ENCODE peak calls at places on chromosomes 6 and 20, in ten cellular contexts. Y, G, O, R, A, E, L, H, W and K are unnamed samples.

GRCh38 chr6:53326372-53327016 is 22.3 kb downstream of the ELOVL5 start:
- DNase-seq in Y (peak), H (no peak), G (peak), L (peak), E (peak), W (peak), O (peak), A (peak), R (peak), K (no peak)

GRCh38 chr6:137351890-137352289 is 132.7 kb upstream of the IFNGR1 start:
- DNase-seq in O (no peak), A (peak), G (peak), Y (no peak), H (no peak), L (no peak), E (no peak), W (no peak), R (no peak), K (no peak)

GRCh38 chr20:31845300-31845863 is at the start of gene FOXS1:
- DNase-seq in O (no peak), L (peak), G (no peak), W (no peak), R (no peak), A (no peak), Y (peak), H (no peak), E (peak), K (peak)

GRCh38 chr6:111601875-111602274 is 3.8 kb downstream of the TRAF3IP2 start:
- DNase-seq in G (peak), Y (peak), L (no peak), E (no peak), W (no peak), O (peak), R (no peak), H (no peak), A (peak), K (no peak)

GRCh38 chr20:64256282-64256947 is 867 bp downstream of the PCMTD2 start:
- DNase-seq in R (no peak), L (no peak), E (no peak), O (no peak), H (no peak), A (no peak), G (no peak), Y (no peak), W (peak), K (no peak)

GRCh38 chr6:105620878-105621277 is 218.0 kb upstream of the PREP start:
- DNase-seq in Y (peak), L (no peak), G (peak), R (no peak), O (no peak), H (no peak), E (no peak), W (no peak), A (no peak), K (no peak)

GRCh38 chr6:3850451-3851203 is 1.5 kb downstream of the FAM50B start:
- DNase-seq in O (no peak), E (no peak), G (no peak), W (no peak), L (no peak), A (no peak), R (no peak), H (peak), Y (no peak), K (no peak)

GRCh38 chr6:134908906-134909516 is 40.9 kb downstream of the ALDH8A1 start:
- DNase-seq in W (peak), R (peak), Y (peak), A (peak), H (no peak), E (peak), L (peak), G (peak), O (peak), K (no peak)

GRCh38 chr6:134309227-134309626 is 8.7 kb downstream of the SGK1 start:
- DNase-seq in E (no peak), O (no peak), G (no peak), R (no peak), W (no peak), L (no peak), H (no peak), Y (no peak), A (no peak), K (no peak)

GRCh38 chr6:160534050-160534696 is 129.9 kb downstream of the LPA start:
- DNase-seq in H (no peak), W (peak), R (no peak), Y (peak), E (peak), A (peak), G (peak), L (peak), O (no peak), K (peak)

GRCh38 chr6:157459327-157459726 is 78.3 kb downstream of the ZDHHC14 start:
- DNase-seq in R (no peak), L (no peak), Y (no peak), G (no peak), E (no peak), W (no peak), O (no peak), A (no peak), H (no peak), K (no peak)

GRCh38 chr20:9349256-9349655 is 165.1 kb upstream of the LAMP5 start:
- DNase-seq in R (no peak), E (no peak), A (no peak), L (no peak), G (no peak), H (no peak), O (no peak), Y (no peak), W (no peak), K (no peak)

GRCh38 chr6:137313928-137314855 is 95.0 kb upstream of the IFNGR1 start:
- DNase-seq in A (peak), W (peak), G (peak), Y (peak), E (peak), L (peak), H (no peak), R (no peak), O (peak), K (no peak)

GRCh38 chr6:73032586-73032985 is 192.7 kb downstream of the KHDC1L start:
- DNase-seq in E (no peak), H (no peak), A (peak), O (peak), R (no peak), W (peak), G (peak), L (no peak), Y (no peak), K (no peak)

GRCh38 chr6:34143884-34144580 is 1.9 kb downstream of the GRM4 start:
- DNase-seq in Y (no peak), R (no peak), E (no peak), H (peak), G (no peak), L (peak), W (no peak), O (no peak), A (peak), K (no peak)

GRCh38 chr20:20755227-20755626 is 42.8 kb upstream of the RALGAPA2 start:
- DNase-seq in G (no peak), R (no peak), H (no peak), L (no peak), Y (no peak), E (no peak), O (no peak), A (no peak), W (no peak), K (no peak)

GRCh38 chr6:36769161-36769675 is 70.0 kb downstream of the CPNE5 start:
- DNase-seq in E (no peak), Y (peak), G (no peak), H (peak), O (peak), W (no peak), A (peak), R (no peak), L (no peak), K (no peak)

GRCh38 chr20:62925420-62926228 is 681 bp downstream of the DIDO1 start:
- DNase-seq in H (peak), R (no peak), L (peak), Y (peak), A (peak), W (no peak), E (no peak), O (no peak), G (no peak), K (no peak)

GRCh38 chr20:59559024-59559817 is 45.1 kb upstream of the PHACTR3 start:
- DNase-seq in H (no peak), A (no peak), R (no peak), E (no peak), G (no peak), L (no peak), Y (no peak), W (no peak), O (no peak), K (no peak)

GRCh38 chr20:59547596-59547995 is 56.7 kb upstream of the PHACTR3 start:
- DNase-seq in W (no peak), E (no peak), G (no peak), Y (no peak), H (no peak), L (no peak), A (no peak), R (no peak), O (no peak), K (no peak)

GRCh38 chr6:147868493-147869222 is 360.2 kb downstream of the SAMD5 start:
- DNase-seq in H (no peak), R (no peak), Y (no peak), A (peak), W (no peak), G (peak), E (no peak), L (no peak), O (no peak), K (no peak)
- TF ChIP-seq CTCF in H (no peak), R (no peak), Y (no peak), A (no peak), W (no peak), G (no peak), E (no peak), L (no peak), O (no peak), K (no peak)

DNA sequence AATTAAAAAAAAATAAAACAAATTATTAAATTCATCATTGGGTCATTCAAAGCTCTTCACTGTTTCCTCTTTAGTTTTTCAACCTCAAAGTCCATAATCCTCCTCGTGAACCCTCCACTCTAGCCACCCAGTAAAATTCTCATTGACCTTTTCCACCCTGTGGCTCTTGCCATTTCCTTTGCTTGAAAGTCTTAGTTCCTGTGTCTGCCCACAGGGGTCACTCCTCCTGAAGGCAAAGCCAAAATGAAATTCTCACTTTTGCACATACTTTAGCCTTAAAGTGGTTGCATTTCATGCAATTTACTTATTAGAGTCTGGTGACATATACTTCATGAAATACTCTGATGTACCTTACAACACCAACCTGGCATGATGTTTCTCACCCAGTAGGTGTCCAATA is 263.7 kb downstream of the BMP2 start:
- DNase-seq in L (no peak), G (no peak), E (no peak), A (peak), W (no peak), H (no peak), O (no peak), Y (peak), R (no peak), K (no peak)
- TF ChIP-seq CTCF in L (no peak), G (peak), E (no peak), A (peak), W (no peak), H (no peak), O (no peak), Y (peak), R (no peak), K (peak)

GRCh38 chr20:47744803-47745202 is 40.5 kb downstream of the SULF2 start:
- DNase-seq in Y (no peak), W (no peak), A (no peak), R (no peak), O (no peak), H (no peak), L (no peak), E (no peak), G (no peak), K (no peak)
- TF ChIP-seq CTCF in Y (no peak), W (no peak), A (no peak), R (no peak), O (no peak), H (no peak), L (no peak), E (no peak), G (no peak), K (no peak)

DNA sequence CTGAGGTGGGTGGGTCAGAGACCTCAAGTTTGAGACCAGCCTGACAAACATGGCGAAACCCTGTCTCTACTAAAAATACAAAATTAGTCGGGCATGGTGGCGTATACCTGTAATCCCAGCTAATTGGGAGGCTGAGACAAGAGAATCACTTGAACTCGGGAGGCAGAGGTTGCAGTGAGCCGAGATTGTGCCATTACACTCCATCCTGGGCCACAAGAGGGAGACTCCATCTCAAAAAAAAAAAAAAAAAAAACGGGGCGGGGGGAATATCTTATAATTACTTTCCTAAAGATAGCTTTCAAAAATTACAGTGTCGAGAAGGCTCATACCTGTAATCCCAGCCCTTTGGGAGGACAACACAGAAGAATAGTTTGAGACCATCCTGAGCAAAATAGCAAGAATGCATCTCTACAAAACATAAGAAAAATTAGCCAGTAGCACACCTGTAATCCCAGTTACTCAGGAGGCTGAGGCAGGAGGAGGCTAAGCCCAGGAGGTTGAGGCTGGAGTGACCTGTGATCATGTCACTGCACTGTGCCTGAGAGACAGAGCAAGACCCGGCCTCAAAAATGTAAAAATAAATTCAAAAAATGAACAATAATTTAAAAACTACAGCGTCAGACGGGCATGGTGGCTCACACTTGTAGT is 25.8 kb downstream of the CBFA2T2 start:
- DNase-seq in L (no peak), G (no peak), E (no peak), R (no peak), W (no peak), H (no peak), O (no peak), A (peak), Y (no peak), K (no peak)
- TF ChIP-seq CTCF in L (no peak), G (peak), E (no peak), R (no peak), W (no peak), H (no peak), O (peak), A (peak), Y (peak), K (peak)

GRCh38 chr20:53660078-53660909 is 66.7 kb upstream of the ZNF217 start:
- DNase-seq in H (peak), W (no peak), L (peak), G (peak), R (no peak), Y (peak), E (no peak), A (peak), O (no peak), K (no peak)
- TF ChIP-seq CTCF in H (no peak), W (no peak), L (no peak), G (no peak), R (no peak), Y (no peak), E (no peak), A (no peak), O (no peak), K (no peak)

GRCh38 chr6:117795234-117795633 is 111.8 kb upstream of the SLC35F1 start:
- DNase-seq in G (no peak), W (no peak), H (no peak), Y (no peak), R (no peak), A (no peak), O (no peak), E (no peak), L (no peak), K (no peak)
- TF ChIP-seq CTCF in G (no peak), W (no peak), H (no peak), Y (no peak), R (no peak), A (no peak), O (no peak), E (no peak), L (no peak), K (no peak)

GRCh38 chr6:6788394-6789020 is 200.0 kb downstream of the LY86 start:
- DNase-seq in L (no peak), A (no peak), Y (peak), O (no peak), W (no peak), G (peak), R (no peak), H (no peak), E (no peak), K (no peak)
- TF ChIP-seq CTCF in L (no peak), A (peak), Y (peak), O (peak), W (no peak), G (peak), R (no peak), H (peak), E (no peak), K (peak)

GRCh38 chr20:3276400-3277015 is 37.5 kb upstream of the SLC4A11 start:
- DNase-seq in G (peak), W (peak), R (no peak), H (no peak), A (peak), Y (peak), O (peak), E (no peak), L (no peak), K (no peak)
- TF ChIP-seq CTCF in G (peak), W (no peak), R (no peak), H (no peak), A (no peak), Y (peak), O (peak), E (no peak), L (no peak), K (peak)